ENCODE peak calls at places on chromosome 1, in four cellular contexts. W is K562, X is HepG2, Y is H1. G is an unnamed sample.

GRCh38 chr1:59115865-59116264 is 181.0 kb upstream of the FGGY start:
- DNase-seq in W (no peak), X (no peak), Y (no peak), G (no peak)

GRCh38 chr1:209702832-209703231 is 1.8 kb upstream of the HSD11B1 start:
- DNase-seq in Y (no peak), W (no peak), X (no peak), G (no peak)

GRCh38 chr1:178581351-178581951 is 68.5 kb downstream of the TEX35 start:
- DNase-seq in W (no peak), Y (peak; percentile 51), X (no peak), G (no peak)

GRCh38 chr1:236204043-236204442 is 61.7 kb downstream of the GPR137B start:
- DNase-seq in X (no peak), W (no peak), Y (no peak), G (no peak)

GRCh38 chr1:93963585-93963984 is 54.4 kb upstream of the GCLM start:
- DNase-seq in Y (no peak), X (peak; percentile 54), W (no peak), G (peak; percentile 83)

GRCh38 chr1:196317535-196318522 is 290.4 kb downstream of the KCNT2 start:
- DNase-seq in W (peak; percentile 10), Y (no peak), X (peak; percentile 21), G (peak; percentile 0)

GRCh38 chr1:224106568-224107281 is 7.2 kb upstream of the FBXO28 start:
- DNase-seq in X (peak; percentile 43), Y (no peak), W (no peak), G (peak; percentile 65)

GRCh38 chr1:8976338-8976737 is 30.7 kb downstream of the CA6 start:
- DNase-seq in X (no peak), Y (no peak), W (no peak), G (no peak)

GRCh38 chr1:173937062-173937461 is 19.9 kb upstream of the SERPINC1 start:
- DNase-seq in Y (no peak), X (no peak), W (no peak), G (no peak)

DNA sequence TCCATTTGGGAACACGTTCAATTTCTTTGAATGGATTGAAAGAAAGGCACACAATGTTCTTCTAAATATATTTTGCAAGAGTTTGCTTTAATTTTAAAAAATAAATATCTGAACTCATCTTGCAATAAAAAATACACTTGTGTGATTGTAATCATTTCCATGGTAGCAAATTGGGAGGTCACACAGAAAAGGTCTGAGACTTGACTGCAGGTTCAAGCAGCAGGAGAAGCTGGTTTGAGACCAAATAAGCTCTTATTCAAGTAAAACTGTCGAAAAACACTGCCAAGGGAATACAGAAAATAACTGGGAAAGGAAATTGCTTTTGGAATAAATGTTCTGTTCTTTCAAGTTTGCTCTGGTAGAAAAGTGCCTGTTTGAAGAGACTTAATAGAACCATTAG is 498.9 kb downstream of the ADGRL2 start:
- DNase-seq in Y (no peak), W (no peak), X (no peak), G (no peak)
- TF ChIP-seq PHF8 in Y (no peak), W (no peak), X (no peak), G (no peak)

GRCh38 chr1:119108993-119109392 is 31.5 kb downstream of the WARS2 start:
- DNase-seq in X (no peak), Y (no peak), W (no peak), G (no peak)
- TF ChIP-seq PHF8 in X (no peak), Y (no peak), W (no peak), G (no peak)

GRCh38 chr1:46539968-46540367 is 11.5 kb downstream of the KNCN start:
- DNase-seq in Y (no peak), W (no peak), X (no peak), G (peak; percentile 27)
- TF ChIP-seq PHF8 in Y (no peak), W (no peak), X (no peak), G (no peak)

DNA sequence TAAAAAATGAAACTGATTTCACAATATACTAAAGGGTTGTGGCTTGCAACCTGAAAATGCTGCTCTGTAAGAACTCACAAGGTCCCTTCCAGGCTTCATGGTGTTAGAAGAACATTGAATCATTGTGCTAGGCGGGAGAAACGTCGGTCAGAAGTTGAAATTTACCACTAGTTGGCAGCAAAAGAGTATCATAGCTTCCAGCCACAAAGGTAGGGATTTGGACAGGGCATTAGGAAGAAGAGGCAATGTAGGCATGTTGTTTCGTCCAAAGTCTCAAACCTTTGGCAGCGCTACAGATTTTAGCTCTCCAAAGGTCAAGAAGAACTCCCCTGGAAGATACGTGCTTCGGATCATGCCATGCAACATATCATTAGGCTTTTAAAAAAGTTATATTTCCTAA is 62.5 kb upstream of the ZP4 start:
- DNase-seq in Y (no peak), X (no peak), W (no peak), G (no peak)
- TF ChIP-seq PHF8 in Y (no peak), X (no peak), W (no peak), G (no peak)

GRCh38 chr1:61012365-61012764 is 70.0 kb upstream of the NFIA start:
- DNase-seq in W (peak; percentile 28), Y (no peak), X (no peak), G (no peak)
- TF ChIP-seq PHF8 in W (no peak), Y (no peak), X (no peak), G (no peak)

GRCh38 chr1:40039245-40039756 is 1.2 kb upstream of the CAP1 start:
- DNase-seq in W (no peak), Y (no peak), X (no peak), G (peak; percentile 40)
- TF ChIP-seq PHF8 in W (no peak), Y (no peak), X (no peak), G (no peak)

DNA sequence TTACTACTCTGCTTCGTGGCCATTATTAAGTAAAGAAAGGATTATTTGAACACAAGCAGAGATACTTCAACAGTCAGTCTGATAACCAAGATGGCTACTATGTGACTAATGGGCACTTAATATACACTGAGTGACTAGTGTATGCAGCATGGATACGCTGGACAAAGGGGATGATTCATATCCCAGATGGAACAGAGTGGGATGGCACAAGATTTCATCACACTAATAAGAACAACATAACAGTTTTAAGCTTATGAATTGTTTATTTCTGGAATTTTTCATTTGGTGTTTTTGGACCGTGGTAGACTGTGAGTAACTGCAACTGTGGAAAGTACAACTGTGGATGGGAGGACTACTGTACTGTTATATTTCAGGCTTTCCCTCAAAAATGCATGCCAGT is 9.4 kb downstream of the ZCCHC17 start:
- DNase-seq in W (no peak), Y (no peak), X (no peak), G (peak; percentile 10)
- TF ChIP-seq PHF8 in W (no peak), Y (no peak), X (no peak), G (no peak)

GRCh38 chr1:56397409-56397808 is 182.0 kb downstream of the PLPP3 start:
- DNase-seq in W (no peak), X (no peak), Y (no peak), G (no peak)

GRCh38 chr1:56397811-56398231 is 181.5 kb downstream of the PLPP3 start:
- DNase-seq in X (no peak), W (no peak), Y (no peak), G (no peak)

GRCh38 chr1:56390934-56391731 is 188.2 kb downstream of the PLPP3 start:
- DNase-seq in Y (no peak), X (no peak), W (no peak), G (no peak)

GRCh38 chr1:56396524-56397067 is 182.8 kb downstream of the PLPP3 start:
- DNase-seq in Y (no peak), X (no peak), W (no peak), G (no peak)

GRCh38 chr1:56394298-56394697 is 185.1 kb downstream of the PLPP3 start:
- DNase-seq in Y (no peak), X (no peak), W (no peak), G (no peak)
- TF ChIP-seq PHF8 in Y (no peak), X (no peak), W (no peak), G (no peak)

DNA sequence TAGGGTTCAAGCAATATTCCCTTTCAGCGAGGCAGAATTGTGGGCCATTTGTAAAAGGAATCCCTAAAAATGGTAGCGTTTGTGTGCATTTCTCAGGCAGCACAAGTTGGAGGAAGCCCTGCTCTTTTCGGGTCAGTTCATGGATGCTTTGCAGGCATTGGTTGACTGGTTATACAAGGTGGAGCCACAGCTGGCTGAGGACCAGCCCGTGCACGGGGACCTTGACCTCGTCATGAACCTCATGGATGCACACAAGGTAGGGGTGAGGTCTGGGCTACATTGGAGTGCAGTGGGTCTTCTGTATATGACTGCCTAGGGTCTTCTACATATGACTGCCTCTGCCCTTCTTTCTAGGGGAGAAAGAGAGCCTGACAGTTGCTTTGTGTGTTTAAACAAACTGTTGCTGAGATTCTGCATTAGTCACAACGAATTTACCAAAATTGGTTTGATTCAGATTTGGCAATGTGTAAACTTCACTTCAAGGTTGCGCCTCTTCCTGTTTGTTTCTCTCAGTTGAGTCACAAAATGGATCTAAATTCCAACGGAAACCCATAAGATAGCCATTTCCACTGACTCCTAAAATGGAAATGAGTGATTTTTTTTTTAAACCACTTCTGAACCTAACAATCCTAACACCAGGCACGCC is 40.4 kb upstream of the BMP8A start:
- DNase-seq in W (no peak), X (peak; percentile 15), Y (no peak), G (no peak)
- TF ChIP-seq PHF8 in W (no peak), X (no peak), Y (no peak), G (no peak)